ENCODE peak calls at places on chromosomes 1 and 21, in five cellular contexts. P, J, O, K and V are unnamed samples.
A peak's percentile ranks its signal among the peaks of the same experiment; 100 is the strongest.

GRCh38 chr1:187443939-187444338 is 615.2 kb downstream of the PLA2G4A start:
- DNase-seq in P (no peak), J (no peak), O (no peak), K (no peak), V (no peak)

GRCh38 chr1:178230881-178231409 is 137.0 kb downstream of the RASAL2 start:
- DNase-seq in P (no peak), J (peak; percentile 36), O (no peak), K (no peak), V (no peak)

GRCh38 chr21:38402795-38403194 is 95.5 kb downstream of the ERG start:
- DNase-seq in P (no peak), J (no peak), O (no peak), K (no peak), V (no peak)

GRCh38 chr1:232554431-232554830 is 75.5 kb downstream of the SIPA1L2 start:
- DNase-seq in P (no peak), J (no peak), O (no peak), K (no peak), V (no peak)

GRCh38 chr1:224873645-224874369 is 55.7 kb upstream of the DNAH14 start:
- DNase-seq in P (peak; percentile 61), J (no peak), O (no peak), K (no peak), V (no peak)

GRCh38 chr21:20822559-20823133 is 175.6 kb upstream of the NCAM2 start:
- DNase-seq in P (no peak), J (no peak), O (no peak), K (no peak), V (no peak)

GRCh38 chr21:42212261-42212660 is 6.7 kb upstream of the ABCG1 start:
- DNase-seq in P (no peak), J (no peak), O (no peak), K (no peak), V (no peak)

GRCh38 chr1:223203011-223203410 is 60.0 kb upstream of the TLR5 start:
- DNase-seq in P (no peak), J (no peak), O (no peak), K (no peak), V (no peak)

GRCh38 chr1:99266731-99267130 is 2.4 kb downstream of the PLPPR4 start:
- DNase-seq in P (peak; percentile 48), J (no peak), O (no peak), K (no peak), V (no peak)

GRCh38 chr1:107389410-107390075 is 248.7 kb downstream of the NTNG1 start:
- DNase-seq in P (no peak), J (no peak), O (no peak), K (no peak), V (no peak)

GRCh38 chr1:20237646-20238045 is 51.3 kb upstream of the PLA2G2C start:
- DNase-seq in P (no peak), J (no peak), O (no peak), K (no peak), V (no peak)

GRCh38 chr1:50873458-50874187 is 86.4 kb downstream of the FAF1 start:
- DNase-seq in P (peak; percentile 89), J (no peak), O (no peak), K (peak; percentile 91), V (peak; percentile 68)

GRCh38 chr1:24022611-24023359 is 42.7 kb upstream of the SRSF10 start:
- DNase-seq in P (peak; percentile 81), J (no peak), O (peak; percentile 48), K (no peak), V (no peak)

GRCh38 chr1:41726899-41727748 is 191.6 kb downstream of the HIVEP3 start:
- DNase-seq in P (no peak), J (peak; percentile 89), O (no peak), K (peak; percentile 7), V (peak; percentile 78)

GRCh38 chr1:227734546-227734857 is 600 bp downstream of the JMJD4 start:
- DNase-seq in P (no peak), J (no peak), O (no peak), K (peak; percentile 30), V (no peak)

GRCh38 chr1:116677474-116678062 is 10.0 kb upstream of the IGSF3 start:
- DNase-seq in P (no peak), J (no peak), O (no peak), K (no peak), V (no peak)

GRCh38 chr1:61054636-61055035 is 27.7 kb upstream of the NFIA start:
- DNase-seq in P (no peak), J (no peak), O (no peak), K (no peak), V (no peak)
- H3K27me3 ChIP-seq in P (no peaks in the 10 kb centered on the region), J (no peaks in the 10 kb centered on the region), O (no peaks in the 10 kb centered on the region), K (no peaks in the 10 kb centered on the region), V (no peaks in the 10 kb centered on the region)

DNA sequence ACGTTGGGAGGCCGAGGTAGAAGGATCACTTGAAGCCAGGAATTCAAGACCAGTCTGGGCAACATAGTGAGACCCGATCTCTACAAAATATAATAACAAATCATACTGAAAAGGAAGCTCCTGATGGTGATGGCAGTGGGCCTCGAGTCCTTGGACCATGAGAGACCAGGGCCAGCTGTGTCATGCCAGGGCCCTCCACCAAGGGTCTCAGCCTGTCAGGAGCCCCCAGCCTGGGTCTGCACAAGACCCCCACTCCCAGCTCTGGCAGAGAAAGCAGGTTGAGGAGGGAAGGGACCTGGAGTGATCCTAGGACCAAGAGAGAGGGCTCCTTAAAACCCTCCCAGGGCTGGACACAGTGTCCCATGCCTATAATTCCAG is 6.7 kb upstream of the CTRC start:
- DNase-seq in P (no peak), J (no peak), O (no peak), K (no peak), V (no peak)
- H3K4me1 ChIP-seq in P (peaks cover 26% of the 10 kb centered on the region), J (peaks cover 11% of the 10 kb centered on the region), O (no peaks in the 10 kb centered on the region), K (peaks cover 7% of the 10 kb centered on the region), V (peaks cover 9% of the 10 kb centered on the region)

GRCh38 chr1:175182347-175182746 is 10.2 kb downstream of the KIAA0040 start:
- DNase-seq in P (no peak), J (no peak), O (no peak), K (peak; percentile 16), V (no peak)

GRCh38 chr1:175183586-175183985 is 9.0 kb downstream of the KIAA0040 start:
- DNase-seq in P (no peak), J (no peak), O (no peak), K (no peak), V (no peak)

GRCh38 chr1:175188936-175189335 is 3.6 kb downstream of the KIAA0040 start:
- DNase-seq in P (no peak), J (no peak), O (no peak), K (peak; percentile 84), V (no peak)

GRCh38 chr1:175186371-175187160 is 6.0 kb downstream of the KIAA0040 start:
- DNase-seq in P (no peak), J (no peak), O (no peak), K (no peak), V (no peak)

GRCh38 chr1:175185918-175186317 is 6.7 kb downstream of the KIAA0040 start:
- DNase-seq in P (no peak), J (no peak), O (no peak), K (no peak), V (no peak)
- H3K27ac ChIP-seq in P (no peak overlapping the region), J (no peak overlapping the region), O (peak overlapping the region; percentile 24), K (no peak overlapping the region), V (no peak overlapping the region)

DNA sequence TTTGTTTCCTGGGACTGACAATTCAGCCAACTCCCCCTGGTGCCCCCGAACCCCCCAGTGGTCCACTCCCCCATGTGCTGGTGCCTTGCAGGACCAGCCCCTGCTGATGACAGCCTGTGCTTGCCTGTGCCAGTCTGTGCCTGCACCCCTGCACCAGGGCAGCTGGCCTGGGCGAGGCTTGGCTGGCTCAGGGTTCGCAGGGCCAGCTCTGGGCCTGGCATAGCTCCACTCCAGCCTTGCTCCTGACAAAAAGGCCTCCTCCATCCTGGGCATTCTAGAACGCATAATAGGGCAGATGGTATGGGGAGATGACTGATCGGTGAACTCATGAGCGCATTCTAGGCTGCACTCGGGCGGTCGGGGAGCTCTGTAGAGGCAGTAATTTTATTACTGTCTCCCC is 5.4 kb downstream of the CNTN2 start:
- DNase-seq in P (no peak), J (no peak), O (no peak), K (no peak), V (no peak)
- H3K27me3 ChIP-seq in P (peaks cover 100% of the 10 kb centered on the region), J (peaks cover 41% of the 10 kb centered on the region), O (no peaks in the 10 kb centered on the region), K (peaks cover 49% of the 10 kb centered on the region), V (peaks cover 18% of the 10 kb centered on the region)